ENCODE peak calls at places on chromosomes 12 and 14, in nine cellular contexts. X is NT2/D1; Z is stomach; E is naive thymus-derived CD4-positive, alpha-beta T cell; D is esophagus muscularis mucosa; F is astrocyte of the spinal cord; U is testis; P is cardiac fibroblast; T is sigmoid colon. N is an unnamed sample.

GRCh38 chr14:100688598-100689499 is 37.8 kb upstream of the DLK1 start:
- DNase-seq in D (no peak), U (no peak), T (no peak), F (peak), X (no peak), Z (no peak), P (peak), E (no peak), N (no peak)

GRCh38 chr12:48979602-48980388 is 1.7 kb downstream of the WNT1 start:
- DNase-seq in F (no peak), E (peak), D (no peak), T (no peak), X (no peak), U (no peak), P (no peak), Z (peak), N (no peak)

GRCh38 chr14:43894534-43894933 is 612.5 kb downstream of the FSCB start:
- DNase-seq in X (no peak), P (peak), D (no peak), U (no peak), E (no peak), T (no peak), F (no peak), Z (no peak), N (no peak)

GRCh38 chr12:13278249-13278787 is 81.8 kb downstream of the EMP1 start:
- DNase-seq in E (peak), X (peak), U (peak), P (peak), Z (peak), T (peak), D (no peak), F (peak), N (peak)

GRCh38 chr14:68981539-68981976 is 2.5 kb upstream of the ACTN1 start:
- DNase-seq in U (no peak), T (no peak), F (peak), E (no peak), X (no peak), P (peak), Z (no peak), D (no peak), N (no peak)

GRCh38 chr12:71626768-71627167 is 36.9 kb downstream of the ZFC3H1 start:
- DNase-seq in D (no peak), U (no peak), T (no peak), F (peak), X (no peak), P (peak), Z (no peak), E (no peak), N (no peak)

GRCh38 chr14:71232506-71232905 is 325.2 kb downstream of the PCNX1 start:
- DNase-seq in U (no peak), F (no peak), D (no peak), P (no peak), X (no peak), Z (no peak), E (no peak), T (no peak), N (no peak)

GRCh38 chr12:6171409-6172015 is 28.7 kb upstream of the CD9 start:
- DNase-seq in D (no peak), Z (no peak), U (peak), X (no peak), P (peak), T (peak), F (no peak), E (no peak), N (no peak)

GRCh38 chr14:88895116-88895515 is 70.7 kb downstream of the TTC8 start:
- DNase-seq in U (no peak), D (peak), E (no peak), F (peak), Z (no peak), X (no peak), T (no peak), P (peak), N (no peak)

GRCh38 chr14:32397871-32398640 is 69.0 kb downstream of the AKAP6 start:
- DNase-seq in D (no peak), U (no peak), Z (no peak), F (peak), T (no peak), X (no peak), P (peak), E (no peak), N (no peak)

GRCh38 chr12:108495054-108495453 is 20.0 kb upstream of the FICD start:
- DNase-seq in E (no peak), F (peak), T (no peak), P (peak), D (no peak), X (no peak), Z (no peak), U (peak), N (no peak)

GRCh38 chr14:93006484-93007128 is 83.7 kb downstream of the CHGA start:
- DNase-seq in T (no peak), U (no peak), Z (no peak), P (peak), X (no peak), F (peak), D (no peak), E (no peak), N (no peak)

GRCh38 chr14:92258934-92259333 is 64.0 kb upstream of the SLC24A4 start:
- DNase-seq in D (no peak), X (no peak), Z (no peak), T (no peak), F (no peak), U (peak), E (no peak), P (no peak), N (peak)

GRCh38 chr12:109725321-109726105 is 11.9 kb downstream of the FAM222A start:
- DNase-seq in F (no peak), E (no peak), Z (no peak), T (peak), X (no peak), U (no peak), D (no peak), P (no peak), N (no peak)

GRCh38 chr14:54610051-54610977 is 43.4 kb downstream of the SAMD4A start:
- DNase-seq in Z (no peak), T (no peak), D (no peak), X (no peak), E (no peak), F (peak), U (no peak), P (peak), N (no peak)

GRCh38 chr12:65959452-65959851 is 135.2 kb downstream of the HMGA2 start:
- DNase-seq in U (no peak), Z (no peak), X (no peak), E (no peak), D (no peak), F (no peak), P (no peak), T (no peak), N (no peak)

GRCh38 chr14:101480747-101481530 is 80.4 kb upstream of the DIO3 start:
- DNase-seq in F (peak), X (no peak), E (no peak), P (peak), D (no peak), Z (peak), T (peak), U (peak), N (no peak)

GRCh38 chr14:77738559-77739250 is 22.3 kb downstream of the SNW1 start:
- DNase-seq in D (no peak), E (no peak), U (no peak), X (no peak), F (peak), Z (peak), P (peak), T (no peak), N (no peak)

GRCh38 chr14:104690266-104690711 is 871 bp downstream of the INF2 start:
- DNase-seq in E (no peak), Z (peak), D (no peak), U (no peak), F (no peak), T (no peak), P (no peak), X (no peak), N (no peak)

GRCh38 chr12:120117961-120118709 is 1.6 kb upstream of the RAB35 start:
- DNase-seq in D (no peak), X (peak), P (peak), E (no peak), U (no peak), Z (no peak), T (no peak), F (peak), N (no peak)

GRCh38 chr14:69827560-69827959 is 30.5 kb upstream of the SLC10A1 start:
- DNase-seq in F (no peak), P (no peak), Z (no peak), D (no peak), T (no peak), U (no peak), X (no peak), E (no peak), N (no peak)

GRCh38 chr12:7837366-7837765 is 35.3 kb downstream of the SLC2A14 start:
- DNase-seq in P (no peak), D (no peak), U (no peak), T (no peak), Z (no peak), F (no peak), E (no peak), X (no peak), N (no peak)

GRCh38 chr14:100873083-100873482 is 30.4 kb downstream of the RTL1 start:
- DNase-seq in U (no peak), Z (no peak), D (no peak), X (no peak), T (peak), P (no peak), F (no peak), E (no peak), N (no peak)

GRCh38 chr14:79809849-79810612 is 401.3 kb downstream of the DIO2 start:
- DNase-seq in P (peak), D (no peak), U (peak), E (no peak), T (no peak), X (no peak), Z (no peak), F (no peak), N (no peak)

GRCh38 chr12:104964167-104964566 is 6.1 kb upstream of the SLC41A2 start:
- DNase-seq in F (peak), D (no peak), X (no peak), U (no peak), T (no peak), P (no peak), E (no peak), Z (no peak), N (no peak)

GRCh38 chr12:30026621-30027234 is 243.0 kb upstream of the TMTC1 start:
- DNase-seq in Z (no peak), P (peak), U (peak), X (no peak), D (no peak), E (no peak), T (no peak), F (peak), N (no peak)

GRCh38 chr14:99602788-99603415 is 1.1 kb downstream of the CCDC85C start:
- DNase-seq in X (no peak), T (no peak), F (no peak), P (no peak), U (no peak), D (no peak), E (no peak), Z (no peak), N (no peak)

GRCh38 chr14:99600232-99600888 is 3.6 kb downstream of the CCDC85C start:
- DNase-seq in F (no peak), E (no peak), P (no peak), U (no peak), X (no peak), D (no peak), T (no peak), Z (no peak), N (no peak)

GRCh38 chr14:99601301-99601945 is 2.6 kb downstream of the CCDC85C start:
- DNase-seq in E (no peak), X (no peak), T (peak), U (peak), P (peak), Z (no peak), F (peak), D (no peak), N (no peak)

GRCh38 chr14:99603471-99603933 is 505 bp downstream of the CCDC85C start:
- DNase-seq in U (peak), E (peak), D (no peak), X (no peak), P (peak), T (no peak), Z (no peak), F (peak), N (peak)

GRCh38 chr14:99602054-99602787 is 1.8 kb downstream of the CCDC85C start:
- DNase-seq in Z (peak), F (peak), P (peak), X (no peak), T (peak), D (no peak), U (peak), E (no peak), N (no peak)
- H3K4me3 ChIP-seq in Z (peak), F (peak), P (peak), X (peak), T (peak), D (peak), U (peak), E (no peak), N (no peak)

GRCh38 chr14:63475761-63476160 is 67.4 kb downstream of the PPP2R5E start:
- DNase-seq in E (no peak), P (no peak), Z (no peak), T (no peak), F (no peak), D (no peak), X (no peak), U (no peak), N (no peak)

GRCh38 chr14:63478437-63478852 is 64.7 kb downstream of the PPP2R5E start:
- DNase-seq in X (no peak), D (no peak), Z (no peak), P (no peak), T (no peak), F (no peak), E (no peak), U (no peak), N (peak)

GRCh38 chr14:63474844-63475243 is 68.3 kb downstream of the PPP2R5E start:
- DNase-seq in X (no peak), U (no peak), F (no peak), E (no peak), P (no peak), Z (no peak), D (no peak), T (no peak), N (no peak)

GRCh38 chr14:63480599-63480998 is 62.6 kb downstream of the PPP2R5E start:
- DNase-seq in F (no peak), P (no peak), D (no peak), X (no peak), E (no peak), T (no peak), Z (no peak), U (no peak), N (no peak)

DNA sequence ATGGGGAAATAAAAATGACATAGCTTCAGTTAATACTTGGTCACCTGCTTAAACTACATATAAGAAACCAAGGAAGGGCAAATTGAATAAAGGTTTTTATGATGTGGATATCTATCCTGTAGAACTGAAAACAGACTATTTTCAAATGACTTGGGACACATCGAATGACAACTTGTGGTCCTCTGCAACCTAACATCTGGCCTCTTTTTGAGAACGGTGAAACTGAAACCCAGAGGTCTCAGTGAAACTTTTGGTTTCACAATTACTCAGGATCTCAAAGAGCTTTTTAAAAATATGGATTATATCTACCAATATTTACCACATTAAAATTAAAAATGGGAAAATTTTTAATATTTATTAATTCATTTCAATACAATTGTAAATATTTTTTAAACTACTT is 65.2 kb downstream of the PPP2R5E start:
- DNase-seq in D (no peak), P (no peak), F (no peak), E (peak), X (no peak), T (no peak), U (no peak), Z (no peak), N (peak)
- H3K4me3 ChIP-seq in D (peak), P (no peak), F (no peak), E (peak), X (no peak), T (no peak), U (no peak), Z (no peak), N (no peak)

GRCh38 chr14:24438198-24439095 is 4.1 kb downstream of the SDR39U1 start:
- DNase-seq in U (no peak), E (no peak), P (no peak), Z (no peak), D (peak), X (no peak), F (no peak), T (no peak), N (no peak)

GRCh38 chr14:24436355-24437019 is 6.1 kb downstream of the SDR39U1 start:
- DNase-seq in T (peak), Z (no peak), D (peak), X (peak), P (peak), U (no peak), E (peak), F (peak), N (no peak)

GRCh38 chr14:24437020-24437735 is 5.4 kb downstream of the SDR39U1 start:
- DNase-seq in F (no peak), E (peak), T (peak), X (no peak), D (peak), Z (no peak), P (no peak), U (no peak), N (no peak)

GRCh38 chr14:24439257-24439656 is 3.3 kb downstream of the SDR39U1 start:
- DNase-seq in X (no peak), Z (no peak), U (no peak), D (peak), F (no peak), T (no peak), E (no peak), P (no peak), N (no peak)

DNA sequence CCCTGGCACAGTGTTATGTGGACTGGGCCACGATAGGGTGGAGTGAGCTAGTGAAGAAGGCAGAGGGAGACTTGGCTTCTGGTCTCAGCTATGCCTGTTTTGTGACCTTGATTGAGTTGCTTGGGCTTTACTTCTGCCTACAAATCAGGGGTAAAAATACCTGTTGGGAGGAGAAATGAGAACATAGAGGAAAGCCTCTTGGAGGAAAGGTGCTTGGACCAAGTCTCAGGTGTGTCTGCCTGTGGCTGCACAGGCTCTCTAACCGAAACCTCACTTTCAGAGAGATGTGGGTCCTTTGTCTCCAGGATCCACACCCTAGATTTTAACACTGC is 4.9 kb downstream of the SDR39U1 start:
- DNase-seq in U (no peak), F (no peak), Z (no peak), D (no peak), P (no peak), E (no peak), T (no peak), X (no peak), N (no peak)
- H3K4me3 ChIP-seq in U (no peak), F (no peak), Z (no peak), D (no peak), P (no peak), E (no peak), T (no peak), X (no peak), N (no peak)

DNA sequence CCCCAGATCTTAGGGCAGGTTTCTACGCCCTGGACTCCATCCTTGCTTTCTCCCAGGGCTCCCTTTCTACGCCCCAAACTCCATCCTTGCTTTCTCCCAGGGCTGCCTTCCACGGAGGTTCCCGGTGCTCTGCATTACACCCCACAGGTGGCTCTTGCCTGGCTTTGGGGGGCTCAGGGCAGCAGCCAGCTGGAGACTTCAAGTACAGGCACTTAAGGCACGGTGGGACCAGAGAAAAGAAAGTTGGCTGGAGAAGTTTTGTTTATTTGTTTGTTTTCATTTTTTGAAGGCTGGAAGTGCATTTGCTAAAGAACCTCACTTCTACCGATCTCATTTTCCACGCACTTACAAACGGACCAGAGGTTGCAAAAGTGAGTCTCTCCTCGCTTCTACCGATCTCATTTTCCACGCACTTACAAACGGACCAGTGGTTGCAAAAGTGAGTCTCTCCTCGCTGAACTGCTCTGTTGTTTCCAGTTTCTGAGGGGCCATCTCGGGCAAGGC is 103.8 kb upstream of the MED13L start:
- DNase-seq in E (no peak), U (no peak), F (no peak), T (no peak), P (no peak), X (no peak), D (no peak), Z (no peak), N (no peak)
- H3K4me3 ChIP-seq in E (no peak), U (peak), F (no peak), T (no peak), P (no peak), X (peak), D (no peak), Z (no peak), N (no peak)

GRCh38 chr12:39618701-39619100 is 902 bp downstream of the ABCD2 start:
- DNase-seq in U (no peak), E (no peak), D (no peak), Z (no peak), F (no peak), T (no peak), X (no peak), P (no peak), N (no peak)
- H3K4me3 ChIP-seq in U (no peak), E (peak), D (peak), Z (no peak), F (no peak), T (no peak), X (no peak), P (no peak), N (peak)

GRCh38 chr12:118355838-118356237 is 16.9 kb downstream of the TAOK3 start:
- DNase-seq in D (no peak), T (no peak), Z (no peak), U (no peak), E (no peak), X (no peak), P (no peak), F (no peak), N (no peak)
- H3K4me3 ChIP-seq in D (no peak), T (no peak), Z (no peak), U (no peak), E (no peak), X (no peak), P (no peak), F (no peak), N (no peak)

N was measured in GM06990.